ENCODE peak calls at places on chromosomes 5 and 9, in seven cellular contexts. R is MCF 10A, G is WTC11, J is Calu3, A is neural crest cell, M is coronary artery, V is heart left ventricle. Q is an unnamed sample.

GRCh38 chr5:115626444-115626823 is 598 bp upstream of the TMED7 start:
- DNase-seq in A (no peak), J (no peak), V (no peak), M (no peak), G (no peak), R (no peak), Q (no peak)

GRCh38 chr9:15147471-15147870 is 159.5 kb downstream of the TTC39B start:
- DNase-seq in J (no peak), A (no peak), V (no peak), G (no peak), M (no peak), R (no peak), Q (no peak)

GRCh38 chr5:140131967-140132409 is 6.3 kb downstream of the IGIP start:
- DNase-seq in R (peak), J (peak), A (no peak), G (no peak), M (no peak), V (no peak), Q (no peak)

GRCh38 chr5:167945542-167946384 is 345.7 kb upstream of the WWC1 start:
- DNase-seq in A (no peak), J (no peak), M (no peak), G (no peak), V (peak), R (peak), Q (no peak)

GRCh38 chr5:28685794-28686193 is 1647.4 kb upstream of the CDH9 start:
- DNase-seq in J (no peak), M (no peak), G (no peak), V (no peak), R (no peak), A (no peak), Q (no peak)

GRCh38 chr5:127696688-127697087 is 6.5 kb upstream of the CCDC192 start:
- DNase-seq in M (no peak), V (no peak), J (no peak), R (peak), A (no peak), G (no peak), Q (no peak)

GRCh38 chr5:91409304-91409703 is 26.2 kb upstream of the ARRDC3 start:
- DNase-seq in G (no peak), J (no peak), V (no peak), A (no peak), M (no peak), R (no peak), Q (no peak)

GRCh38 chr5:56499877-56500276 is 266.7 kb upstream of the ANKRD55 start:
- DNase-seq in R (no peak), J (no peak), G (no peak), V (no peak), M (no peak), A (no peak), Q (no peak)

GRCh38 chr9:1083325-1083913 is 33.3 kb downstream of the DMRT2 start:
- DNase-seq in R (peak), A (peak), M (no peak), J (no peak), V (peak), G (peak), Q (no peak)

GRCh38 chr5:128472032-128472431 is 66.0 kb downstream of the FBN2 start:
- DNase-seq in A (no peak), M (no peak), V (no peak), G (no peak), J (no peak), R (no peak), Q (no peak)

GRCh38 chr9:84129529-84129928 is 148.9 kb downstream of the RMI1 start:
- DNase-seq in J (no peak), G (no peak), A (no peak), R (no peak), M (no peak), V (no peak), Q (no peak)

GRCh38 chr5:4011943-4012342 is 416.3 kb downstream of the IRX1 start:
- DNase-seq in J (no peak), M (no peak), V (no peak), G (no peak), A (no peak), R (no peak), Q (no peak)

GRCh38 chr5:80960531-80961375 is 590 bp downstream of the RASGRF2 start:
- DNase-seq in M (no peak), R (no peak), V (peak), J (peak), G (peak), A (peak), Q (no peak)

GRCh38 chr9:127860260-127860659 is 5.8 kb upstream of the ENG start:
- DNase-seq in R (no peak), M (peak), G (no peak), A (no peak), V (peak), J (no peak), Q (no peak)

GRCh38 chr5:149452665-149453617 is 73.8 kb upstream of the IL17B start:
- DNase-seq in V (peak), G (no peak), A (no peak), M (peak), R (peak), J (peak), Q (no peak)

GRCh38 chr5:6710078-6710477 is 3.2 kb upstream of the TENT4A start:
- DNase-seq in V (no peak), A (no peak), R (peak), G (no peak), J (no peak), M (no peak), Q (no peak)

GRCh38 chr5:55836191-55836590 is 15.0 kb upstream of the IL31RA start:
- DNase-seq in J (no peak), R (no peak), V (no peak), A (no peak), M (no peak), G (no peak), Q (no peak)

GRCh38 chr5:124718376-124718775 is 28.1 kb downstream of the ZNF608 start:
- DNase-seq in A (no peak), M (no peak), V (no peak), G (no peak), R (no peak), J (no peak), Q (no peak)

GRCh38 chr5:152593388-152593787 is 188.3 kb upstream of the NMUR2 start:
- DNase-seq in G (no peak), J (no peak), V (no peak), M (no peak), A (no peak), R (peak), Q (no peak)

GRCh38 chr5:400282-401215 is 42.4 kb upstream of the EXOC3 start:
- DNase-seq in M (no peak), V (no peak), A (no peak), R (no peak), G (peak), J (no peak), Q (no peak)

GRCh38 chr9:37005517-37006140 is 28.4 kb downstream of the PAX5 start:
- DNase-seq in R (no peak), V (no peak), M (no peak), G (no peak), A (no peak), J (no peak), Q (no peak)

GRCh38 chr5:654071-654778 is 38.9 kb downstream of the TPPP start:
- DNase-seq in V (no peak), M (no peak), R (no peak), J (no peak), A (no peak), G (no peak), Q (no peak)

GRCh38 chr5:34736445-34737119 is 80.5 kb downstream of the RAI14 start:
- DNase-seq in M (no peak), J (peak), A (no peak), G (peak), V (no peak), R (peak), Q (no peak)

GRCh38 chr5:68171101-68171558 is 44.4 kb upstream of the PIK3R1 start:
- DNase-seq in G (no peak), J (no peak), A (no peak), R (no peak), V (peak), M (peak), Q (no peak)

GRCh38 chr9:95077053-95077765 is 240.3 kb downstream of the FANCC start:
- DNase-seq in V (no peak), G (no peak), A (no peak), R (no peak), J (no peak), M (peak), Q (no peak)
- TF ChIP-seq CTCF in V (no peak), G (no peak), A (no peak), R (no peak), J (no peak), M (no peak), Q (no peak)

DNA sequence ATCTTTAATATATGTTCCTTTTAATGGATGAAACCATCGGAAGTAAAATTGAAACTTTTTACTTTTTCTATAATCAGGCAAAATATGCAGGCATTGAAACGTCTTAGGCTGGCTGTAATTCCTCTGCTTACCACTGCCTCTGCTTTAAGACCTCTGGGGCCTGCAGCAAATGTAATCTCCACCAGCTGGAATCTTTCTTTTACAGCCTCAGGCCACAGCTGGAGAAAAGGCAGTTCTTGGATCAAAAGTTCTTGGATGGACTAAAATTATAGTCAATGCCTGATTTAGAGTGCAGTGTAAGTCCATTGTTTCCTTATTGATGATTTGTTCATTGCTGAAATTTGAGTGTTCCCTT is 396.7 kb downstream of the KCTD16 start:
- DNase-seq in A (no peak), J (no peak), G (no peak), M (no peak), V (no peak), R (peak), Q (no peak)
- TF ChIP-seq CTCF in A (no peak), J (no peak), G (no peak), M (no peak), V (no peak), R (no peak), Q (no peak)

GRCh38 chr9:21070171-21070571 is 7.6 kb downstream of the IFNB1 start:
- DNase-seq in V (peak), R (peak), G (peak), A (no peak), J (peak), M (no peak), Q (no peak)
- TF ChIP-seq CTCF in V (peak), R (peak), G (no peak), A (peak), J (no peak), M (no peak), Q (no peak)

GRCh38 chr5:103441523-103441922 is 121.1 kb downstream of the NUDT12 start:
- DNase-seq in M (no peak), A (no peak), R (peak), V (no peak), G (no peak), J (no peak), Q (no peak)
- TF ChIP-seq CTCF in M (no peak), A (peak), R (no peak), V (peak), G (peak), J (no peak), Q (no peak)

DNA sequence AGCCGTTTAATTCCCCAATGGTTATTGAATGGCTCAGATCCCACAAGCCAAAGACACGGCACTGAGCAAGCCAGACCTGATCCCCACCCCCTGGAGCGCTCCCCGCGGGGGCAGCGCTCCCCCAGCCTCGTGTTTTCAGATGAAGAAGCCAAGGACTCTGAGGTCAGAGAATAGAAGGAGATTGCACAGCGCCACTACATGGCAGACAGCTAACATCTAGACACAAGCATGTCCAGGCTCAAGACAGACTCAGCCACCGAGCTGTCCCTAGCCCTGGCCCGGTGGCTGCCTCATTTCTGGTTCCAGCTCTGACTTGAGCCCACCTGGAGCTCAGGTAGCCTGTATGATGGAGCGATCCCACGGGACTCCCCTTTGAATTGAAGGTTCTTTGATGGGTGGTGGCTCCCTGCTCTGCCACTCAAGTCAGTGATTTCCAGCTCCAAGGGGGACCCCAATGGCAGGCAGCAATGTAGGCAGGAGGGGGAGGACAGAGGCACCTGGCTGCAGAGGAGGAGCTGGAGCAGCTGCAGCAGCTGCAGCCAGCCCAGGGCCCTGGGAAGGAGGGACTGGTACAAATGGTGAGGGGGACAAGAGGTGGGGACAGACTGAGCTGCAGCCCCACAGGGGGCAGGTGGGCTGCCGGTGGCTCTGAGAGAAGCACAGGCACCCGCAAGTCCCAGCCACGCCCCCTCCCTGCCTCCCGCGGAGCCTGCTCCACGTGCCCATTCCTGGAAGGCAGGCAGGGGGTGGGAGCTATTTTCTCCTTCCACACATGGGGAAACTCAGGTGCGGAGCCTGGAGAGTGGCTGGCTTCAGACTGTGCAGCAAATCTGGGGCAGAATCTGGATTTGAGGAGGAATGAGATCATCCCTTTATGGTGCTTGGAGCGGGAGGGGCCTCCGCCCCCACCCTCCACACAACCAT is 40.2 kb downstream of the NTNG2 start:
- DNase-seq in R (no peak), J (no peak), A (no peak), V (no peak), G (no peak), M (no peak), Q (no peak)
- TF ChIP-seq CTCF in R (no peak), J (no peak), A (no peak), V (no peak), G (no peak), M (no peak), Q (no peak)

DNA sequence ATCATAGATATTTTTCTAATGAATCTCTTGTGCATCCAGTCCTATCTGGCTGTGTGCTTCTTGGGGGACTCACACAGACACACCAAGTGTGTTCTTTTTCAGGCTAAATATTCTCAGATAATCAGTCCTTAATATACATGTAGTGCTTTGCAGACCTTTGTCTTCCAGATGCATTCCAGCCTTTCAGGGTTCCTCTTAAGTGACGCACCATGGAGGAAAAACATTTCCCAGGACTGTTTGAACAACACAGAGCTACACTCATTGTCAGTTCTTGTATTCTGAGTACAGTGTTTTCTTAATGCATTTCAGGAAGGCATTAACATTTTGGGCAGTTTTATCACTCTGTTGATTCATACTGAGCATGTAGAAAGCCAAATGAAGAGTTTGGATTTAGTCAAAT is 199.1 kb downstream of the TAF11L14 start:
- DNase-seq in G (no peak), V (no peak), J (no peak), R (no peak), M (no peak), A (no peak), Q (no peak)
- TF ChIP-seq CTCF in G (no peak), V (no peak), J (no peak), R (no peak), M (no peak), A (no peak), Q (no peak)

DNA sequence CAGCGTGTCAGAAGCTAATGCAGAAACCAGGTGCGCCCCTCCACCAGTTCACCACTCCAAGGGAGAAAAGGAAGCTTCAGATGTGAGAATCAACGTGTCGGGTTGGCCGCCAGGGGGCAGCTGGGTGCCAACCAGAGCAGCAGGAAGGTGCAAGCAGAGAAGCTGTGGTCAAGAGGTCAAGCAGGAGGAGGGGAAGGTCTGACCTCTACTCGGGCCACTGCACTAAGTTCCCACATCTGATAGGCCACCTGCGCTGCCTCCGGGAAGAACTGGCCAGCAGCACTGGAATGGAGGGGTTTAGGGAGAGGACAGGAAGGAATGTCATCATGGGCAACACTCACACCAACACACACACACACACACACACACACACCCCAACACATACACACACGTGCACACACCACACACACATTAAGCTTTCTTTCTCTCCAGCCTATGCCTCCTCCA is 31.4 kb downstream of the ANXA6 start:
- DNase-seq in J (peak), R (peak), G (peak), A (peak), V (peak), M (peak), Q (peak)
- TF ChIP-seq CTCF in J (peak), R (peak), G (peak), A (peak), V (peak), M (peak), Q (no peak)

Q was measured in activated B cell treated with CpG ODN at 0.5 μM for 24 hours.